ENCODE peak calls at places on chromosome 16, in eight cellular contexts. F, C, I, O, P, Q, V and M are unnamed samples.

GRCh38 chr16:16940351-16940750 is 530.4 kb downstream of the XYLT1 start:
- DNase-seq in F (no peak), I (no peak), P (peak; percentile 15), C (no peak), O (no peak), Q (no peak), V (no peak), M (no peak)

GRCh38 chr16:65964752-65965151 is 401.7 kb upstream of the CDH5 start:
- DNase-seq in C (no peak), I (no peak), V (no peak), Q (no peak), P (no peak), F (no peak), O (no peak), M (no peak)

GRCh38 chr16:69166221-69166833 is 20.6 kb upstream of the SNTB2 start:
- DNase-seq in O (no peak), F (no peak), C (no peak), Q (peak; percentile 26), V (no peak), P (no peak), I (no peak), M (no peak)

GRCh38 chr16:777826-778225 is 10.4 kb downstream of the RPUSD1 start:
- DNase-seq in O (no peak), C (no peak), P (peak; percentile 36), F (no peak), I (no peak), V (no peak), Q (no peak), M (no peak)

GRCh38 chr16:53357208-53357586 is 77.1 kb upstream of the RBL2 start:
- DNase-seq in V (no peak), Q (no peak), P (no peak), F (no peak), C (no peak), I (peak; percentile 83), O (no peak), M (no peak)

GRCh38 chr16:68782198-68783174 is 45.4 kb downstream of the CDH1 start:
- DNase-seq in P (no peak), V (no peak), Q (no peak), I (no peak), O (no peak), F (no peak), C (no peak), M (no peak)

GRCh38 chr16:17062676-17063075 is 408.1 kb downstream of the XYLT1 start:
- DNase-seq in C (no peak), P (no peak), F (no peak), Q (no peak), O (no peak), I (no peak), V (no peak), M (no peak)

GRCh38 chr16:64092284-64092683 is 1029.6 kb downstream of the CDH11 start:
- DNase-seq in V (no peak), O (no peak), I (no peak), F (no peak), P (no peak), Q (no peak), C (no peak), M (no peak)

GRCh38 chr16:70481929-70482536 is 27.6 kb downstream of the FCSK start:
- DNase-seq in O (no peak), F (no peak), P (no peak), I (no peak), C (no peak), V (no peak), Q (no peak), M (no peak)

GRCh38 chr16:88856122-88856827 is 472 bp downstream of the GALNS start:
- DNase-seq in O (peak; percentile 20), P (peak; percentile 40), I (no peak), Q (peak; percentile 75), C (no peak), V (peak; percentile 41), F (no peak), M (no peak)

GRCh38 chr16:66621973-66622372 is 17.5 kb downstream of the CMTM3 start:
- DNase-seq in P (no peak), Q (no peak), C (no peak), I (no peak), V (no peak), O (no peak), F (no peak), M (no peak)

GRCh38 chr16:11552445-11552844 is 34.3 kb downstream of the LITAF start:
- DNase-seq in C (no peak), F (no peak), P (peak; percentile 22), O (no peak), V (no peak), Q (no peak), I (no peak), M (no peak)

GRCh38 chr16:10782628-10783027 is 36.0 kb downstream of the TVP23A start:
- DNase-seq in F (no peak), P (no peak), Q (no peak), O (peak; percentile 20), C (peak; percentile 36), I (no peak), V (no peak), M (no peak)

GRCh38 chr16:22161999-22162657 is at the start of gene SDR42E2:
- DNase-seq in I (no peak), F (peak; percentile 38), O (peak; percentile 38), C (peak; percentile 31), P (peak; percentile 32), Q (no peak), V (no peak), M (no peak)

GRCh38 chr16:46573008-46573833 is 48.0 kb downstream of the SHCBP1 start:
- DNase-seq in O (no peak), P (peak; percentile 38), V (no peak), C (no peak), I (no peak), Q (no peak), F (peak; percentile 12), M (no peak)

GRCh38 chr16:22948058-22948602 is 134.2 kb downstream of the HS3ST2 start:
- DNase-seq in P (no peak), I (no peak), O (no peak), C (no peak), Q (no peak), V (no peak), F (no peak), M (no peak)

GRCh38 chr16:27700596-27700995 is 150.7 kb downstream of the KATNIP start:
- DNase-seq in V (no peak), P (no peak), F (no peak), I (no peak), C (no peak), Q (no peak), O (no peak), M (no peak)

GRCh38 chr16:70746040-70746707 is 54.8 kb downstream of the VAC14 start:
- DNase-seq in F (peak; percentile 68), P (peak; percentile 44), C (peak; percentile 69), V (peak; percentile 79), I (peak; percentile 96), O (peak; percentile 67), Q (peak; percentile 94), M (peak; percentile 65)

GRCh38 chr16:71610936-71611871 is 14.8 kb upstream of the MARVELD3 start:
- DNase-seq in O (peak; percentile 78), I (no peak), C (peak; percentile 78), P (peak; percentile 80), Q (no peak), F (peak; percentile 84), V (peak; percentile 33), M (peak; percentile 26)

GRCh38 chr16:17078950-17079631 is 391.7 kb downstream of the XYLT1 start:
- DNase-seq in O (no peak), V (no peak), C (no peak), I (no peak), F (no peak), Q (no peak), P (no peak), M (no peak)

GRCh38 chr16:77856455-77857138 is 68.2 kb downstream of the VAT1L start:
- DNase-seq in Q (no peak), C (no peak), F (no peak), V (no peak), I (no peak), P (no peak), O (no peak), M (no peak)

GRCh38 chr16:14629612-14629918 is 495 bp downstream of the PARN start:
- DNase-seq in F (no peak), Q (no peak), V (no peak), P (no peak), O (no peak), C (no peak), I (no peak), M (no peak)

GRCh38 chr16:14627088-14627487 is 3.0 kb downstream of the PARN start:
- DNase-seq in C (no peak), I (no peak), F (no peak), V (no peak), P (no peak), Q (no peak), O (no peak), M (no peak)

GRCh38 chr16:14629919-14630619 is at the start of gene PARN:
- DNase-seq in Q (peak; percentile 98), V (peak; percentile 96), C (peak; percentile 98), O (peak; percentile 98), F (peak; percentile 97), I (peak; percentile 99), P (peak; percentile 98), M (peak; percentile 95)

GRCh38 chr16:14632693-14633569 is at the start of gene BFAR:
- DNase-seq in O (peak; percentile 100), Q (peak; percentile 100), V (peak; percentile 99), I (peak; percentile 100), F (peak; percentile 95), P (peak; percentile 98), C (peak; percentile 99), M (peak; percentile 99)

GRCh38 chr16:14628806-14629611 is 1.1 kb downstream of the PARN start:
- DNase-seq in I (no peak), P (peak; percentile 35), O (no peak), C (no peak), F (no peak), V (no peak), Q (no peak), M (no peak)
- TF ChIP-seq EP300 in I (no peak), P (no peak), O (no peak), C (no peak), F (no peak), V (no peak), Q (no peak), M (no peak)

GRCh38 chr16:83338941-83339340 is 468.8 kb upstream of the HSBP1 start:
- DNase-seq in Q (no peak), I (no peak), P (no peak), C (no peak), F (no peak), O (no peak), V (no peak), M (no peak)
- TF ChIP-seq EP300 in Q (no peak), I (no peak), P (no peak), C (no peak), F (no peak), O (no peak), V (no peak), M (no peak)

DNA sequence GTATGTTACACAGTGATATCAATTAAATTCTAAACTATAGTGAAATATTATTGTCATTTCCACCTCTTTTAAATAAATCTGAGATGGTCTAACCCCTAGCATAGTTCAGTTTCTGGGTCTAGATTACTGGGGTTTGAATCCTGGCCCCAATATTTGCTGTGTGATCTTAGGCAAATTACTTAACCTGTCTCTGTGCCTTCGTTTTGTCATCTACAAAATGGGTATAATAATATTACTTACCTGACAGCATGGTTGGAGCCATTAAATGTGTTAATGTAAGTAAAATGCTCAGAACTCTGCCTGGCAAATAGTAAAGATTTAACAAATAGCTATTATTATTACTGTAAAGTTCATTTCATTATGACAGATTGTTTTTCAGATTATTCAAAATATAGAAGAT is 52.3 kb downstream of the BMERB1 start:
- DNase-seq in C (no peak), Q (no peak), V (no peak), P (no peak), O (no peak), F (no peak), I (no peak), M (no peak)
- TF ChIP-seq EP300 in C (no peak), Q (no peak), V (no peak), P (no peak), O (no peak), F (no peak), I (no peak), M (no peak)

GRCh38 chr16:85148959-85149358 is 36.7 kb upstream of the CIBAR2 start:
- DNase-seq in V (no peak), O (no peak), C (no peak), F (no peak), I (no peak), Q (no peak), P (no peak), M (no peak)
- TF ChIP-seq EP300 in V (no peak), O (no peak), C (no peak), F (no peak), I (peak; percentile 45), Q (peak; percentile 67), P (no peak), M (no peak)